ENCODE peak calls at places on chromosomes 4 and X, in seven cellular contexts. Y is body of pancreas, Z is tibial nerve, W is heart left ventricle, G is lower leg skin, D is suprapubic skin, B is testis. X is an unnamed sample.

GRCh38 chrX:27918799-27919198 is 62.5 kb downstream of the DCAF8L1 start:
- DNase-seq in Y (peak; percentile 31), Z (no peak), W (no peak), G (no peak), D (no peak), B (no peak), X (no peak)

GRCh38 chr4:26288308-26288982 is 32.4 kb upstream of the RBPJ start:
- DNase-seq in Y (no peak), Z (no peak), W (no peak), G (no peak), D (no peak), B (no peak), X (peak; percentile 9)

GRCh38 chr4:6990661-6991060 is 52.5 kb upstream of the TADA2B start:
- DNase-seq in Y (no peak), Z (no peak), W (no peak), G (no peak), D (no peak), B (peak; percentile 51), X (peak; percentile 42)

GRCh38 chrX:68894142-68894512 is 65.3 kb downstream of the EFNB1 start:
- DNase-seq in Y (no peak), Z (no peak), W (no peak), G (no peak), D (no peak), B (no peak), X (no peak)

GRCh38 chr4:152032722-152033131 is 271.9 kb upstream of the GATB start:
- DNase-seq in Y (no peak), Z (no peak), W (no peak), G (peak; percentile 29), D (no peak), B (peak; percentile 28), X (no peak)

GRCh38 chrX:24763989-24764388 is 70.3 kb downstream of the POLA1 start:
- DNase-seq in Y (no peak), Z (no peak), W (no peak), G (no peak), D (no peak), B (no peak), X (no peak)

GRCh38 chr4:101331017-101331416 is 16.3 kb downstream of the PPP3CA start:
- DNase-seq in Y (no peak), Z (no peak), W (no peak), G (no peak), D (no peak), B (no peak), X (no peak)

GRCh38 chr4:1706358-1706757 is 5.8 kb downstream of the SLBP start:
- DNase-seq in Y (no peak), Z (no peak), W (no peak), G (no peak), D (no peak), B (no peak), X (no peak)

GRCh38 chr4:147788791-147789190 is 56.9 kb downstream of the ARHGAP10 start:
- DNase-seq in Y (no peak), Z (no peak), W (no peak), G (no peak), D (no peak), B (no peak), X (no peak)

GRCh38 chrX:44011505-44011904 is 38.3 kb upstream of the NDP start:
- DNase-seq in Y (no peak), Z (no peak), W (no peak), G (no peak), D (no peak), B (no peak), X (no peak)

GRCh38 chr4:140163029-140163810 is 9.2 kb upstream of the MAML3 start:
- DNase-seq in Y (no peak), Z (no peak), W (no peak), G (no peak), D (no peak), B (peak; percentile 58), X (no peak)

GRCh38 chr4:8914461-8915171 is 43.0 kb upstream of the HMX1 start:
- DNase-seq in Y (no peak), Z (no peak), W (peak; percentile 11), G (peak; percentile 6), D (peak; percentile 77), B (no peak), X (no peak)

GRCh38 chr4:52103314-52103713 is 52.2 kb downstream of the SPATA18 start:
- DNase-seq in Y (no peak), Z (no peak), W (no peak), G (no peak), D (no peak), B (no peak), X (no peak)

GRCh38 chrX:33339219-33339618 is 127.9 kb upstream of the DMD start:
- DNase-seq in Y (no peak), Z (no peak), W (no peak), G (no peak), D (no peak), B (no peak), X (no peak)

GRCh38 chr4:123892368-123892961 is 495.9 kb downstream of the SPRY1 start:
- DNase-seq in Y (no peak), Z (no peak), W (no peak), G (no peak), D (no peak), B (no peak), X (no peak)

GRCh38 chr4:83217721-83218522 is 66.7 kb downstream of the COQ2 start:
- DNase-seq in Y (no peak), Z (no peak), W (no peak), G (no peak), D (no peak), B (no peak), X (no peak)

GRCh38 chr4:165560941-165561340 is 182.1 kb downstream of the CPE start:
- DNase-seq in Y (no peak), Z (no peak), W (no peak), G (no peak), D (no peak), B (no peak), X (no peak)

GRCh38 chrX:30060718-30061117 is 154.6 kb upstream of the MAGEB2 start:
- DNase-seq in Y (no peak), Z (no peak), W (no peak), G (no peak), D (no peak), B (peak; percentile 13), X (no peak)

GRCh38 chr4:80611366-80611765 is 275.8 kb downstream of the CFAP299 start:
- DNase-seq in Y (no peak), Z (no peak), W (no peak), G (no peak), D (no peak), B (no peak), X (no peak)

GRCh38 chr4:153393397-153393796 is 48.9 kb downstream of the MND1 start:
- DNase-seq in Y (no peak), Z (no peak), W (no peak), G (no peak), D (no peak), B (no peak), X (no peak)

GRCh38 chr4:89129080-89129640 is 17.8 kb downstream of the TIGD2 start:
- DNase-seq in Y (no peak), Z (no peak), W (no peak), G (no peak), D (no peak), B (no peak), X (no peak)

GRCh38 chr4:8737601-8738279 is 133.9 kb downstream of the HMX1 start:
- DNase-seq in Y (no peak), Z (no peak), W (no peak), G (no peak), D (peak; percentile 71), B (no peak), X (no peak)

GRCh38 chr4:24214796-24215195 is 324.9 kb upstream of the PPARGC1A start:
- DNase-seq in Y (no peak), Z (no peak), W (no peak), G (no peak), D (no peak), B (no peak), X (no peak)
- TF ChIP-seq POLR2A in Y (no peak), Z (no peak), W (no peak), G (no peak), D (no peak), B (no peak), X (no peak)

DNA sequence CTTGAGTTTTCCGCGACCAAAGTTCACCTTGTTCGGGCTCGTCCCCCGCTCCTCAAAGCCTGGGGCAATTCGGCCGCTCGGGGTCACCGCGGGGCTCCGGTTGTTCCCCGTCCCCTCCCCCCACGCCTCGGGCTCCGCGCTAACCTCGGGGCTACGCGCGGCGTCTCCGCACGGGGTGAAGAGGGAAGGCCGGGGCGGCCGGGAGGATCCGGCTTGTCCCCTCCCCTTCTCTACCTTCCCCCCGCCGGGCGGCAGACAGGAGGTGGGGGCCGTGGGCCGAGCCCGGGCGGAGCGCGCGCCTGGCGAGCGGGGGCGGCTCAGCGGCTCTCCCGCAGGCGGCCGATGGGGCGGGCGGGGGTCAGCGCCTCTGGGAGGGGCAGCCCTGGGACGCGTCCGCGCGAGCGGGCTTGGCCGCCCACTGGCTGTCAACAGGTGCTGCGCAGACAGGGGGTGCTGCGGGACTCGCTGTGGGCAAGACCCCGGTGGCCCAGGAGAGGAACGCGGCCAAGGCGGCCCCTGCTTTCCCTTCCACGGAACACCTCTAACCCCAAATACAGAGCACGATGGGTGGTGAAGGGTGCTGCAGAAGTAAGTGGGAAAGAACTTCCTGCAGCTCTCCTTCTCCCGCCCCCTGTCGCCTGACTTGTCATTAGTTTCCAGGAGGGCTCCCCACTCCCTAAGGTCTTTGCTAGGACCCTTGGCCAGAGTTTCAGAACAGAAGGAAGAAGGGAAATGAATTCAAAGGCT is at the start of gene PDGFC:
- DNase-seq in Y (peak; percentile 84), Z (peak; percentile 31), W (peak; percentile 80), G (peak; percentile 58), D (peak; percentile 87), B (peak; percentile 79), X (peak; percentile 87)
- TF ChIP-seq POLR2A in Y (peak; percentile 66), Z (peak; percentile 30), W (no peak), G (no peak), D (no peak), B (no peak), X (peak; percentile 44)

GRCh38 chrX:154012336-154012991 is 7.2 kb downstream of the IRAK1 start:
- DNase-seq in Y (peak; percentile 54), Z (peak; percentile 23), W (no peak), G (no peak), D (no peak), B (peak; percentile 78), X (no peak)
- TF ChIP-seq POLR2A in Y (no peak), Z (no peak), W (no peak), G (no peak), D (no peak), B (no peak), X (peak; percentile 1)

DNA sequence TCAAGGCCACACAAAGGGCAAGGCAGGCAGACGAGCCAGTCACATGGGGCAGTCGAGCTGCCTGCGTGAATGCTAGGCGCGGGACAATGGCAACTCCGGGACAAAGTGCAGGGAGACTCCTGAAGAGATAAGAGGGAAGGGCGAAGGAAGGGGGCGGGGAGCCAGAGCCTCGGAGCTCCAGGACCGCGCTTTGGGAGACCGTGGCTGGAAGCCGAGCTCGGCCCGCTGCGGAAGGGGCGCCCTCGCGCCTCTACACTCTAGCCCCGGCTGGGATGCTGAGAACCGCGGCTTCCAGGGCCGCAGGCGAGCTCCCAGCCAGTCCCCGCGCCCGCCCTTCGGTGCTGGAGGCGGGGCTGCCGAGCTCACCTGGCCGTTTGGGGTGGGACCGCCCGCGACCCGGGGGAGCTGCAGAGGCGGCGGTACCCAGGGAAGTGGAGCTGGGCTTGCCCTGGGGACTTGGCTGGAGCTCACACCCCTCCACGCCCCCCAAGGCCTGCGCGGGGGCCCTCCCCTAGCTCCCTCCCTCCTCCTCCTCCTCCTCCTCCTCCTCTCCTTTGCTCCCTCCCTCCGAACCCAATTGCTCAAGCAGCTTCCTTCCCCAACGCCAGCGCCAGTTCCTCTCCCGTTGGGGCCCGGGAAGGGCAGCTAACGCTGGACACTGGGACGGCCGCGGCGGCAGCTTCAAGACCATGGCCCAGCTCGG is at the start of gene SOWAHD:
- DNase-seq in Y (peak; percentile 47), Z (no peak), W (peak; percentile 40), G (peak; percentile 17), D (peak; percentile 79), B (peak; percentile 77), X (no peak)
- TF ChIP-seq POLR2A in Y (no peak), Z (no peak), W (no peak), G (no peak), D (no peak), B (no peak), X (no peak)

X was measured in erythroblast.